ENCODE peak calls at places on chromosomes 4 and X, in five cellular contexts. One of them, this sample, is unnamed.

GRCh38 chr4:108149588-108150380 is 18.9 kb downstream of the LEF1 start:
- DNase-seq in IMR-90: no peak
- DNase-seq in H9: no peak
- DNase-seq in H1: no peak
- DNase-seq in neuronal stem cell: no peak
- DNase-seq in this sample: no peak

GRCh38 chr4:147825451-147826287 is 93.8 kb downstream of the ARHGAP10 start:
- DNase-seq in H1: no peak
- DNase-seq in H9: no peak
- DNase-seq in IMR-90: no peak
- DNase-seq in neuronal stem cell: no peak
- DNase-seq in this sample: no peak

GRCh38 chrX:39398973-39399268 is 597.7 kb downstream of the MID1IP1 start:
- DNase-seq in H9: no peak
- DNase-seq in IMR-90: no peak
- DNase-seq in H1: no peak
- DNase-seq in neuronal stem cell: no peak
- DNase-seq in this sample: no peak

GRCh38 chr4:128831526-128832252 is 22.2 kb downstream of the JADE1 start:
- DNase-seq in H1: no peak
- DNase-seq in neuronal stem cell: peak; percentile 39
- DNase-seq in H9: peak; percentile 70
- DNase-seq in IMR-90: peak; percentile 57
- DNase-seq in this sample: no peak

GRCh38 chr4:96952610-96953009 is 1112.7 kb downstream of the PDHA2 start:
- DNase-seq in H9: no peak
- DNase-seq in IMR-90: no peak
- DNase-seq in H1: no peak
- DNase-seq in neuronal stem cell: no peak
- DNase-seq in this sample: no peak

GRCh38 chr4:5278213-5278612 is 226.9 kb downstream of the STK32B start:
- DNase-seq in IMR-90: no peak
- DNase-seq in H9: no peak
- DNase-seq in H1: no peak
- DNase-seq in neuronal stem cell: no peak
- DNase-seq in this sample: no peak

GRCh38 chr4:20106926-20107325 is 144.8 kb upstream of the SLIT2 start:
- DNase-seq in IMR-90: no peak
- DNase-seq in neuronal stem cell: no peak
- DNase-seq in H9: no peak
- DNase-seq in H1: no peak
- DNase-seq in this sample: no peak

GRCh38 chrX:69150294-69150960 is 14.8 kb downstream of the PJA1 start:
- DNase-seq in H1: no peak
- DNase-seq in IMR-90: no peak
- DNase-seq in neuronal stem cell: no peak
- DNase-seq in H9: no peak
- DNase-seq in this sample: peak; percentile 57

GRCh38 chr4:4456816-4457578 is 70.1 kb downstream of the NSG1 start:
- DNase-seq in neuronal stem cell: no peak
- DNase-seq in IMR-90: no peak
- DNase-seq in H9: no peak
- DNase-seq in H1: no peak
- DNase-seq in this sample: no peak

GRCh38 chrX:2502668-2503519 is 2.1 kb upstream of the DHRSX start:
- DNase-seq in IMR-90: peak; percentile 18
- DNase-seq in neuronal stem cell: no peak
- DNase-seq in H1: no peak
- DNase-seq in H9: no peak
- DNase-seq in this sample: peak; percentile 98

GRCh38 chrX:40755291-40756249 is 20.2 kb upstream of the MED14 start:
- DNase-seq in H1: no peak
- DNase-seq in H9: peak; percentile 37
- DNase-seq in IMR-90: peak; percentile 39
- DNase-seq in neuronal stem cell: no peak
- DNase-seq in this sample: no peak

GRCh38 chr4:73068496-73069337 is 799 bp downstream of the COX18 start:
- DNase-seq in IMR-90: peak; percentile 32
- DNase-seq in H1: no peak
- DNase-seq in H9: no peak
- DNase-seq in neuronal stem cell: no peak
- DNase-seq in this sample: peak; percentile 43

GRCh38 chr4:186587416-186588018 is 32.1 kb upstream of the MTNR1A start:
- DNase-seq in H9: peak; percentile 42
- DNase-seq in IMR-90: peak; percentile 65
- DNase-seq in H1: no peak
- DNase-seq in neuronal stem cell: peak; percentile 57
- DNase-seq in this sample: peak; percentile 76

GRCh38 chrX:134423606-134424005 is 36.4 kb upstream of the HPRT1 start:
- DNase-seq in IMR-90: peak; percentile 47
- DNase-seq in H1: no peak
- DNase-seq in H9: no peak
- DNase-seq in neuronal stem cell: no peak
- DNase-seq in this sample: no peak

GRCh38 chr4:146072381-146072780 is 103.1 kb upstream of the LSM6 start:
- DNase-seq in H9: no peak
- DNase-seq in IMR-90: no peak
- DNase-seq in neuronal stem cell: no peak
- DNase-seq in H1: no peak
- DNase-seq in this sample: no peak

GRCh38 chr4:141922224-141922623 is 285.8 kb downstream of the IL15 start:
- DNase-seq in H9: no peak
- DNase-seq in H1: no peak
- DNase-seq in neuronal stem cell: no peak
- DNase-seq in IMR-90: no peak
- DNase-seq in this sample: no peak

GRCh38 chrX:275967-276587 is 5.1 kb upstream of the PLCXD1 start:
- DNase-seq in H1: no peak
- DNase-seq in IMR-90: peak; percentile 37
- DNase-seq in neuronal stem cell: peak; percentile 56
- DNase-seq in H9: peak; percentile 88
- DNase-seq in this sample: peak; percentile 84

GRCh38 chr4:81468685-81469084 is 3.0 kb downstream of the RASGEF1B start:
- DNase-seq in neuronal stem cell: no peak
- DNase-seq in H1: no peak
- DNase-seq in IMR-90: no peak
- DNase-seq in H9: no peak
- DNase-seq in this sample: no peak

GRCh38 chr4:123017636-123018390 is 95.4 kb upstream of the NUDT6 start:
- DNase-seq in IMR-90: peak; percentile 56
- DNase-seq in H1: no peak
- DNase-seq in H9: no peak
- DNase-seq in neuronal stem cell: no peak
- DNase-seq in this sample: no peak

GRCh38 chrX:78517124-78517523 is 142.0 kb downstream of the RTL3 start:
- DNase-seq in neuronal stem cell: no peak
- DNase-seq in H1: no peak
- DNase-seq in H9: no peak
- DNase-seq in IMR-90: no peak
- DNase-seq in this sample: peak; percentile 61

GRCh38 chr4:92814677-92815076 is 510.9 kb downstream of the GRID2 start:
- DNase-seq in H1: no peak
- DNase-seq in IMR-90: no peak
- DNase-seq in neuronal stem cell: no peak
- DNase-seq in H9: no peak
- DNase-seq in this sample: no peak

GRCh38 chr4:926538-926937 is 5.6 kb downstream of the GAK start:
- DNase-seq in IMR-90: no peak
- DNase-seq in H1: peak; percentile 44
- DNase-seq in neuronal stem cell: peak; percentile 30
- DNase-seq in H9: peak; percentile 79
- DNase-seq in this sample: no peak

GRCh38 chrX:119008122-119008744 is 33.8 kb downstream of the LONRF3 start:
- DNase-seq in IMR-90: peak; percentile 30
- DNase-seq in H9: no peak
- DNase-seq in H1: no peak
- DNase-seq in neuronal stem cell: peak; percentile 1
- DNase-seq in this sample: peak; percentile 70

GRCh38 chr4:119559044-119559647 is 69.5 kb downstream of the PDE5A start:
- DNase-seq in H9: no peak
- DNase-seq in IMR-90: peak; percentile 57
- DNase-seq in neuronal stem cell: no peak
- DNase-seq in H1: no peak
- DNase-seq in this sample: peak; percentile 2

GRCh38 chr4:148852092-148852699 is 410.0 kb upstream of the NR3C2 start:
- DNase-seq in neuronal stem cell: no peak
- DNase-seq in H9: no peak
- DNase-seq in IMR-90: no peak
- DNase-seq in H1: no peak
- DNase-seq in this sample: no peak

GRCh38 chrX:1093112-1093511 is 119.3 kb downstream of the CRLF2 start:
- DNase-seq in IMR-90: no peak
- DNase-seq in H9: no peak
- DNase-seq in neuronal stem cell: no peak
- DNase-seq in H1: no peak
- DNase-seq in this sample: no peak

GRCh38 chr4:158810487-158811215 is 41.8 kb downstream of the FNIP2 start:
- DNase-seq in IMR-90: peak; percentile 98
- DNase-seq in neuronal stem cell: no peak
- DNase-seq in H1: no peak
- DNase-seq in H9: no peak
- DNase-seq in this sample: peak; percentile 95

GRCh38 chr4:101259876-101260275 is 87.5 kb downstream of the PPP3CA start:
- DNase-seq in neuronal stem cell: no peak
- DNase-seq in IMR-90: peak; percentile 34
- DNase-seq in H9: no peak
- DNase-seq in H1: no peak
- DNase-seq in this sample: peak; percentile 11

GRCh38 chrX:21487832-21488231 is 113.6 kb downstream of the CNKSR2 start:
- DNase-seq in H1: no peak
- DNase-seq in H9: no peak
- DNase-seq in neuronal stem cell: no peak
- DNase-seq in IMR-90: peak; percentile 13
- DNase-seq in this sample: no peak

GRCh38 chr4:112523764-112524505 is 8.0 kb upstream of the NEUROG2 start:
- DNase-seq in H9: peak; percentile 95
- DNase-seq in neuronal stem cell: peak; percentile 72
- DNase-seq in H1: peak; percentile 84
- DNase-seq in IMR-90: no peak
- DNase-seq in this sample: peak; percentile 40

GRCh38 chrX:19616959-19617358 is 101.7 kb upstream of the MAP3K15 start:
- DNase-seq in H1: no peak
- DNase-seq in H9: no peak
- DNase-seq in IMR-90: peak; percentile 23
- DNase-seq in neuronal stem cell: no peak
- DNase-seq in this sample: peak; percentile 46

GRCh38 chr4:154928640-154929257 is 147.7 kb downstream of the RBM46 start:
- DNase-seq in H1: peak; percentile 17
- DNase-seq in neuronal stem cell: peak; percentile 21
- DNase-seq in IMR-90: peak; percentile 55
- DNase-seq in H9: peak; percentile 39
- DNase-seq in this sample: peak; percentile 9

DNA sequence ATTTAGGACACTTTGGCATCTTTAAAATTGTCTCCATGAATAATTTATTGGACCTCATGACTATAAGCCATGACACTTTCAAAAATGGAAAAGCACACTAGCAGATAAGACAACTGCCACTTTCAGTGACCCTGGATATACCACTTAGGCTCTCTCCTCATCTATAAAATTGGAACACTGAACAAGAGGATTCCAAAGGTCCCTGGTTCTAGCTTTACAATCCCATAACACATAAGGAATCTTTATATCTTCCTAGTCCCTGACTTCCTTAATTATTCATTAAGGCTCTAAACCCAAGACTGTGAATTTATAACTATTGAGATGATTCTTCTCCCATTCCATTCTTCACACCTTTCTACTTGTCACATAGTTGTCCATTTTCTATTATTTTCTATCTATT is 190.2 kb downstream of the SCFD2 start:
- DNase-seq in H9: no peak
- DNase-seq in neuronal stem cell: no peak
- DNase-seq in H1: no peak
- DNase-seq in IMR-90: no peak
- DNase-seq in this sample: no peak
- H2AFZ ChIP-seq in H9: no peak overlapping the region
- H2AFZ ChIP-seq in neuronal stem cell: no peak overlapping the region
- H2AFZ ChIP-seq in H1: no peak overlapping the region
- H2AFZ ChIP-seq in IMR-90: no peak overlapping the region
- H2AFZ ChIP-seq in this sample: no peak overlapping the region

DNA sequence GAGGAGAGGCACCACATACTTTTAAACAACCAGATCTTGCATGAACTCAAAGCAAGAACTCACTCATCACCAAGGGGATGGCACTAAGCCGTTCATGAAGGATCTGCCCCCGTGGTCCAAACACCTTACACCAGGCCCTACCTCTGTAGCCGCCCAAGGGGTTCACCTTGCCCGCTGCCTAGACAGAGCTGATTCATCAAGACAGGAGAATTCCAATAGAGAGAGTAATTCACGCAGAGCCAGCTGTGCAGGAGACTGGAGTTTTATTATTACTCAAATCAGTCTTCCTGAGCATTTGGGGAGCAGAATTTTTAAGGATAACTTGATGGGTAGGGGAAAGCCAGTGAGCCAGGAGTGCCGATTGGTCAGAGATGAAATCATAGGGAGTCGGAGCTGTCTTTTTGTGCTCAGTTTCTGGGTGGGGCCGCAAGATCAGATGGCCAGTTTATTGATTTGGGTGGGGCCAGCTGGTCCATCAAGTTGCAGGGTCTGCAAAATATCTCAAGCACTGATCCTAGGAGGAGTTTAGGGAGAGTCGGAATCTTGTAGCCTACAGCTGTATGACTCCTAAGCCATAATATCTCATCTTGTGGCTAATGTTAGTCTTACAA is 364.7 kb downstream of the PCDH7 start:
- DNase-seq in H9: no peak
- DNase-seq in neuronal stem cell: no peak
- DNase-seq in IMR-90: no peak
- DNase-seq in H1: no peak
- DNase-seq in this sample: no peak
- H4K8ac ChIP-seq in H9: no peak overlapping the region
- H4K8ac ChIP-seq in neuronal stem cell: no peak overlapping the region
- H4K8ac ChIP-seq in IMR-90: no peak overlapping the region
- H4K8ac ChIP-seq in H1: no peak overlapping the region
- H4K8ac ChIP-seq in this sample: no peak overlapping the region

GRCh38 chr4:48346594-48346993 is 5.3 kb downstream of the SLAIN2 start:
- DNase-seq in IMR-90: peak; percentile 51
- DNase-seq in neuronal stem cell: no peak
- DNase-seq in H1: no peak
- DNase-seq in H9: no peak
- DNase-seq in this sample: no peak
- H2AFZ ChIP-seq in IMR-90: no peak overlapping the region
- H2AFZ ChIP-seq in neuronal stem cell: no peak overlapping the region
- H2AFZ ChIP-seq in H1: no peak overlapping the region
- H2AFZ ChIP-seq in H9: no peak overlapping the region
- H2AFZ ChIP-seq in this sample: no peak overlapping the region

GRCh38 chrX:130060122-130061069 is 49.9 kb downstream of the ELF4 start:
- DNase-seq in H1: no peak
- DNase-seq in IMR-90: peak; percentile 37
- DNase-seq in H9: peak; percentile 77
- DNase-seq in neuronal stem cell: peak; percentile 75
- DNase-seq in this sample: peak; percentile 73
- H4K8ac ChIP-seq in H1: peak overlapping the region; percentile 25
- H4K8ac ChIP-seq in IMR-90: no peak overlapping the region
- H4K8ac ChIP-seq in H9: no peak overlapping the region
- H4K8ac ChIP-seq in neuronal stem cell: no peak overlapping the region
- H4K8ac ChIP-seq in this sample: peak overlapping the region; percentile 91

This sample was measured in trophoblast cell.